ENCODE peak calls at places on chromosomes 11 and 22, in seven cellular contexts. One of them, this sample, is unnamed.

GRCh38 chr11:123690490-123690889 is 36.1 kb upstream of the SCN3B start:
- DNase-seq in endothelial cell: no peak
- DNase-seq in mammary epithelial cell: peak
- DNase-seq in NCI-H2107: no peak
- DNase-seq in cardiac muscle cell: no peak
- DNase-seq in hypothalamus: no peak
- DNase-seq in stimulated activated CD8-positive, alpha-beta memory T cell treated with anti-CD3 and anti-CD28 coated beads, Interleukin-12 subunit alpha, Interleukin-12 subunit beta, amount 100 ng/mL, for 4 hours: no peak
- DNase-seq in this sample: no peak

GRCh38 chr11:16739326-16739875 is 954 bp downstream of the C11orf58 start:
- DNase-seq in NCI-H2107: no peak
- DNase-seq in hypothalamus: no peak
- DNase-seq in cardiac muscle cell: no peak
- DNase-seq in stimulated activated CD8-positive, alpha-beta memory T cell treated with anti-CD3 and anti-CD28 coated beads, Interleukin-12 subunit alpha, Interleukin-12 subunit beta, amount 100 ng/mL, for 4 hours: no peak
- DNase-seq in endothelial cell: no peak
- DNase-seq in mammary epithelial cell: peak
- DNase-seq in this sample: no peak

GRCh38 chr11:106681435-106681834 is 336.8 kb downstream of the GUCY1A2 start:
- DNase-seq in mammary epithelial cell: no peak
- DNase-seq in hypothalamus: no peak
- DNase-seq in NCI-H2107: no peak
- DNase-seq in endothelial cell: no peak
- DNase-seq in cardiac muscle cell: no peak
- DNase-seq in stimulated activated CD8-positive, alpha-beta memory T cell treated with anti-CD3 and anti-CD28 coated beads, Interleukin-12 subunit alpha, Interleukin-12 subunit beta, amount 100 ng/mL, for 4 hours: no peak
- DNase-seq in this sample: no peak

GRCh38 chr11:19812710-19813109 is 100.1 kb downstream of the NAV2 start:
- DNase-seq in hypothalamus: no peak
- DNase-seq in mammary epithelial cell: no peak
- DNase-seq in endothelial cell: no peak
- DNase-seq in stimulated activated CD8-positive, alpha-beta memory T cell treated with anti-CD3 and anti-CD28 coated beads, Interleukin-12 subunit alpha, Interleukin-12 subunit beta, amount 100 ng/mL, for 4 hours: no peak
- DNase-seq in cardiac muscle cell: no peak
- DNase-seq in NCI-H2107: no peak
- DNase-seq in this sample: no peak

GRCh38 chr11:48169706-48170105 is 46.9 kb upstream of the OR4B1 start:
- DNase-seq in NCI-H2107: no peak
- DNase-seq in endothelial cell: no peak
- DNase-seq in cardiac muscle cell: peak
- DNase-seq in mammary epithelial cell: no peak
- DNase-seq in hypothalamus: no peak
- DNase-seq in stimulated activated CD8-positive, alpha-beta memory T cell treated with anti-CD3 and anti-CD28 coated beads, Interleukin-12 subunit alpha, Interleukin-12 subunit beta, amount 100 ng/mL, for 4 hours: no peak
- DNase-seq in this sample: no peak

GRCh38 chr11:44319552-44320288 is 9.8 kb upstream of the ALX4 start:
- DNase-seq in NCI-H2107: no peak
- DNase-seq in hypothalamus: no peak
- DNase-seq in endothelial cell: no peak
- DNase-seq in mammary epithelial cell: peak
- DNase-seq in stimulated activated CD8-positive, alpha-beta memory T cell treated with anti-CD3 and anti-CD28 coated beads, Interleukin-12 subunit alpha, Interleukin-12 subunit beta, amount 100 ng/mL, for 4 hours: no peak
- DNase-seq in cardiac muscle cell: no peak
- DNase-seq in this sample: no peak

GRCh38 chr22:32546480-32546879 is 71.9 kb downstream of the FBXO7 start:
- DNase-seq in cardiac muscle cell: no peak
- DNase-seq in NCI-H2107: no peak
- DNase-seq in mammary epithelial cell: no peak
- DNase-seq in stimulated activated CD8-positive, alpha-beta memory T cell treated with anti-CD3 and anti-CD28 coated beads, Interleukin-12 subunit alpha, Interleukin-12 subunit beta, amount 100 ng/mL, for 4 hours: no peak
- DNase-seq in endothelial cell: no peak
- DNase-seq in hypothalamus: no peak
- DNase-seq in this sample: no peak

GRCh38 chr11:8384199-8384821 is 120.6 kb upstream of the LMO1 start:
- DNase-seq in endothelial cell: peak
- DNase-seq in hypothalamus: no peak
- DNase-seq in NCI-H2107: no peak
- DNase-seq in cardiac muscle cell: peak
- DNase-seq in mammary epithelial cell: no peak
- DNase-seq in stimulated activated CD8-positive, alpha-beta memory T cell treated with anti-CD3 and anti-CD28 coated beads, Interleukin-12 subunit alpha, Interleukin-12 subunit beta, amount 100 ng/mL, for 4 hours: no peak
- DNase-seq in this sample: no peak

GRCh38 chr11:117872420-117872961 is 4.0 kb downstream of the FXYD6 start:
- DNase-seq in cardiac muscle cell: no peak
- DNase-seq in hypothalamus: no peak
- DNase-seq in stimulated activated CD8-positive, alpha-beta memory T cell treated with anti-CD3 and anti-CD28 coated beads, Interleukin-12 subunit alpha, Interleukin-12 subunit beta, amount 100 ng/mL, for 4 hours: no peak
- DNase-seq in NCI-H2107: no peak
- DNase-seq in mammary epithelial cell: no peak
- DNase-seq in endothelial cell: no peak
- DNase-seq in this sample: no peak

GRCh38 chr11:125343732-125344131 is 152.3 kb downstream of the FEZ1 start:
- DNase-seq in hypothalamus: no peak
- DNase-seq in NCI-H2107: no peak
- DNase-seq in endothelial cell: no peak
- DNase-seq in mammary epithelial cell: no peak
- DNase-seq in cardiac muscle cell: no peak
- DNase-seq in stimulated activated CD8-positive, alpha-beta memory T cell treated with anti-CD3 and anti-CD28 coated beads, Interleukin-12 subunit alpha, Interleukin-12 subunit beta, amount 100 ng/mL, for 4 hours: no peak
- DNase-seq in this sample: no peak

GRCh38 chr11:24386551-24387404 is 110.1 kb upstream of the LUZP2 start:
- DNase-seq in NCI-H2107: no peak
- DNase-seq in hypothalamus: no peak
- DNase-seq in stimulated activated CD8-positive, alpha-beta memory T cell treated with anti-CD3 and anti-CD28 coated beads, Interleukin-12 subunit alpha, Interleukin-12 subunit beta, amount 100 ng/mL, for 4 hours: no peak
- DNase-seq in endothelial cell: peak
- DNase-seq in cardiac muscle cell: peak
- DNase-seq in mammary epithelial cell: peak
- DNase-seq in this sample: peak

This sample was measured in Calu3.